ENCODE peak calls at places on chromosomes 6 and 20, in ten cellular contexts. P is MM.1S, J is endodermal cell, G is GM12878, B is pancreas, E is upper lobe of right lung, Y is PC-9, I is tibial artery, Q is thoracic aorta, Z is heart right ventricle. H is an unnamed sample.

GRCh38 chr6:138815221-138815620 is 19.3 kb downstream of the ECT2L start:
- DNase-seq in P (no peak), Z (no peak), E (no peak), Q (no peak), Y (no peak), J (no peak), I (no peak), G (no peak), B (no peak), H (no peak)

GRCh38 chr6:14074723-14075503 is 42.7 kb upstream of the CD83 start:
- DNase-seq in Q (no peak), G (no peak), B (no peak), Y (no peak), P (peak), Z (peak), J (no peak), I (no peak), E (no peak), H (no peak)

GRCh38 chr6:111747791-111748190 is 125.5 kb downstream of the FYN start:
- DNase-seq in J (no peak), G (no peak), I (no peak), Y (no peak), E (no peak), Q (no peak), B (no peak), P (no peak), Z (no peak), H (no peak)

GRCh38 chr6:90026216-90026615 is 131.9 kb downstream of the GJA10 start:
- DNase-seq in Y (no peak), Q (no peak), J (no peak), G (no peak), E (no peak), B (no peak), Z (no peak), I (no peak), P (no peak), H (no peak)

GRCh38 chr20:45695496-45695895 is 6.3 kb upstream of the WFDC13 start:
- DNase-seq in Q (no peak), Y (no peak), Z (no peak), E (no peak), I (no peak), P (no peak), J (no peak), G (no peak), B (no peak), H (no peak)

GRCh38 chr6:117574198-117574597 is 28.1 kb downstream of the GOPC start:
- DNase-seq in J (no peak), B (no peak), Q (no peak), G (no peak), I (no peak), Y (no peak), P (no peak), E (no peak), Z (no peak), H (no peak)

GRCh38 chr20:51542033-51542893 is at the start of gene NFATC2:
- DNase-seq in Q (no peak), E (peak), B (peak), Z (peak), I (no peak), J (peak), Y (peak), P (peak), G (no peak), H (no peak)

GRCh38 chr6:98927534-98927933 is 20.2 kb downstream of the FBXL4 start:
- DNase-seq in Q (no peak), G (no peak), Y (no peak), Z (peak), P (no peak), J (no peak), E (no peak), I (no peak), B (no peak), H (no peak)

GRCh38 chr6:32167154-32167760 is 2.9 kb downstream of the EGFL8 start:
- DNase-seq in E (no peak), J (no peak), Y (no peak), P (no peak), B (no peak), Z (no peak), I (no peak), Q (no peak), G (no peak), H (peak)

GRCh38 chr6:13048113-13048512 is 280.2 kb downstream of the TBC1D7 start:
- DNase-seq in J (no peak), I (no peak), Y (no peak), Q (no peak), Z (no peak), E (no peak), G (no peak), B (no peak), P (no peak), H (no peak)

GRCh38 chr20:53087034-53087777 is 115.0 kb downstream of the TSHZ2 start:
- DNase-seq in Q (no peak), G (no peak), J (no peak), B (peak), Y (no peak), I (peak), E (no peak), P (no peak), Z (no peak), H (no peak)

GRCh38 chr20:7702141-7702540 is 238.1 kb downstream of the HAO1 start:
- DNase-seq in I (no peak), Z (no peak), P (no peak), B (no peak), Q (no peak), E (no peak), J (no peak), Y (no peak), G (no peak), H (no peak)

GRCh38 chr20:37347891-37348642 is 2.1 kb downstream of the SRC start:
- DNase-seq in B (no peak), G (no peak), Z (no peak), Y (no peak), I (no peak), P (no peak), Q (no peak), E (peak), J (no peak), H (peak)

GRCh38 chr6:141968632-141969031 is 164.1 kb upstream of the GJE1 start:
- DNase-seq in G (no peak), B (no peak), I (no peak), J (no peak), E (no peak), Q (no peak), Y (no peak), Z (no peak), P (no peak), H (no peak)

GRCh38 chr6:75852721-75853120 is 103.7 kb downstream of the MYO6 start:
- DNase-seq in Y (no peak), P (peak), E (no peak), G (no peak), Z (no peak), I (no peak), Q (no peak), B (no peak), J (no peak), H (no peak)

GRCh38 chr20:23161244-23161875 is 75.2 kb upstream of the CD93 start:
- DNase-seq in Z (no peak), G (no peak), Y (no peak), J (peak), Q (no peak), E (no peak), I (no peak), B (no peak), P (no peak), H (peak)

GRCh38 chr6:143097224-143097795 is 36.6 kb downstream of the AIG1 start:
- DNase-seq in Z (no peak), J (no peak), E (no peak), I (no peak), G (no peak), Y (no peak), P (peak), Q (no peak), B (no peak), H (no peak)

GRCh38 chr20:23856226-23856625 is 23.3 kb downstream of the CST5 start:
- DNase-seq in Y (no peak), J (no peak), Z (no peak), I (no peak), G (no peak), E (no peak), P (no peak), Q (no peak), B (no peak), H (no peak)

GRCh38 chr6:47977314-47977713 is 133.7 kb downstream of the PTCHD4 start:
- DNase-seq in J (peak), Q (no peak), B (no peak), P (no peak), I (no peak), E (no peak), G (no peak), Y (no peak), Z (no peak), H (no peak)

GRCh38 chr6:44171899-44172546 is 13.4 kb downstream of the CAPN11 start:
- DNase-seq in J (peak), E (no peak), Z (no peak), B (no peak), I (no peak), Q (no peak), G (no peak), P (no peak), Y (no peak), H (no peak)

GRCh38 chr6:25068866-25069265 is 133.1 kb upstream of the RIPOR2 start:
- DNase-seq in Q (no peak), P (no peak), E (no peak), J (no peak), B (no peak), Z (no peak), Y (no peak), G (no peak), I (no peak), H (no peak)

GRCh38 chr6:18334251-18334650 is 52.9 kb upstream of the RNF144B start:
- DNase-seq in Y (no peak), I (no peak), E (no peak), P (no peak), J (no peak), G (no peak), Z (no peak), B (no peak), Q (no peak), H (no peak)

GRCh38 chr20:48709744-48710143 is 118.1 kb downstream of the PREX1 start:
- DNase-seq in E (no peak), B (no peak), Q (no peak), Z (no peak), I (no peak), J (no peak), P (no peak), G (no peak), Y (no peak), H (no peak)

GRCh38 chr6:168042426-168043192 is 36.4 kb downstream of the FRMD1 start:
- DNase-seq in J (no peak), P (no peak), Y (no peak), E (peak), I (no peak), Z (no peak), Q (no peak), B (no peak), G (no peak), H (no peak)

GRCh38 chr20:4283011-4283410 is 267.7 kb upstream of the RNF24 start:
- DNase-seq in J (no peak), Y (no peak), Z (no peak), E (no peak), Q (no peak), B (no peak), P (no peak), I (no peak), G (no peak), H (no peak)

GRCh38 chr6:155311076-155311475 is 3.2 kb downstream of the TFB1M start:
- DNase-seq in Z (no peak), P (no peak), B (no peak), I (no peak), G (no peak), Q (no peak), E (no peak), J (no peak), Y (no peak), H (no peak)

GRCh38 chr20:45110301-45110700 is 4.7 kb downstream of the WFDC5 start:
- DNase-seq in Z (no peak), Q (no peak), P (no peak), E (no peak), B (no peak), I (no peak), G (no peak), Y (no peak), J (no peak), H (no peak)

GRCh38 chr6:95230071-95230740 is 347.1 kb upstream of the MANEA start:
- DNase-seq in G (no peak), E (no peak), B (no peak), P (no peak), J (no peak), Y (no peak), I (no peak), Q (no peak), Z (no peak), H (no peak)

GRCh38 chr20:54350415-54350814 is 125.0 kb upstream of the DOK5 start:
- DNase-seq in Q (no peak), B (no peak), Z (no peak), G (no peak), P (no peak), Y (no peak), J (no peak), E (no peak), I (no peak), H (no peak)

GRCh38 chr6:142112451-142113061 is 20.2 kb upstream of the GJE1 start:
- DNase-seq in G (peak), B (peak), Z (peak), J (peak), Y (peak), I (peak), E (peak), P (peak), Q (no peak), H (no peak)

GRCh38 chr6:154508573-154509375 is 1.7 kb downstream of the CNKSR3 start:
- DNase-seq in P (no peak), B (no peak), Z (no peak), G (no peak), E (no peak), J (no peak), I (no peak), Y (peak), Q (no peak), H (no peak)

GRCh38 chr20:62837790-62838458 is 21.1 kb downstream of the COL9A3 start:
- DNase-seq in Z (no peak), B (no peak), Q (no peak), J (no peak), E (peak), G (no peak), P (no peak), Y (peak), I (no peak), H (peak)

GRCh38 chr6:38644951-38645350 is 5.2 kb upstream of the BTBD9 start:
- DNase-seq in B (no peak), Z (no peak), Y (no peak), J (no peak), E (no peak), P (peak), G (no peak), I (no peak), Q (no peak), H (no peak)

GRCh38 chr20:38806855-38807655 is 1.6 kb downstream of the PPP1R16B start:
- DNase-seq in Y (no peak), Q (no peak), P (peak), J (peak), Z (no peak), I (no peak), B (no peak), G (no peak), E (no peak), H (no peak)

GRCh38 chr6:31058128-31058894 is 48.0 kb downstream of the MUC22 start:
- DNase-seq in J (no peak), P (no peak), I (no peak), Q (no peak), G (no peak), E (no peak), B (no peak), Y (peak), Z (no peak), H (no peak)

GRCh38 chr20:57218489-57218888 is 48.0 kb downstream of the BMP7 start:
- DNase-seq in P (no peak), Q (no peak), I (no peak), Z (no peak), J (no peak), E (no peak), G (no peak), B (no peak), Y (no peak), H (no peak)

GRCh38 chr6:13201336-13201735 is 127.0 kb downstream of the TBC1D7 start:
- DNase-seq in Q (no peak), B (no peak), G (no peak), I (no peak), Y (no peak), P (no peak), E (no peak), Z (no peak), J (no peak), H (no peak)

GRCh38 chr6:80098392-80098791 is 8.1 kb upstream of the BCKDHB start:
- DNase-seq in Y (no peak), G (no peak), Z (no peak), P (no peak), I (no peak), Q (no peak), J (no peak), B (no peak), E (no peak), H (no peak)

GRCh38 chr6:117602899-117603588 is 733 bp upstream of the GOPC start:
- DNase-seq in P (no peak), Y (no peak), G (no peak), Q (no peak), E (no peak), J (no peak), Z (no peak), B (no peak), I (no peak), H (no peak)

GRCh38 chr6:57423468-57423867 is 106.0 kb downstream of the PRIM2 start:
- DNase-seq in Z (no peak), I (no peak), P (no peak), Y (no peak), G (no peak), B (no peak), E (no peak), Q (no peak), J (peak), H (no peak)
- H3K27ac ChIP-seq in Z (no peak), I (no peak), P (no peak), Y (no peak), G (no peak), B (no peak), E (no peak), Q (no peak), J (peak), H (no peak)

DNA sequence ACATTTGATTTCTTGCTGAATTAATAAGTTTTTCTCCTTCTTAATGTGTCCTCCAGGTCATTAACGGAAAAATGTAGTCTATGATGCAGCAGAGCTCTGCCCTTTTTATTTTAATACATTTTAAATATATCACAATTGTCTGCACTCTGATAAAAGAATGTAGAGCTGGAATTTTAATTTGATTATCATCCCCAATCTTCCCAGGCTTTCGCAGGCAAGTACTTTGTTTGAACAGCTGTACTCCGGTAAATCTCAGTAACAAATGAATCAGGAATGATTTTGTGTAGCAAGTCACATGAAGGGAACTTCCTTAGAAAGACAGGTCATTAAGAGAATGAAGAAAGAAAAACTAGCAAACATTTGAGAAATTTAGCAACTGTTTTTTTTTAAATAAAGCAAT is 147.2 kb downstream of the SOX4 start:
- DNase-seq in Z (no peak), J (no peak), Y (no peak), E (no peak), B (no peak), G (no peak), Q (no peak), I (no peak), P (no peak), H (no peak)
- H3K27ac ChIP-seq in Z (no peak), J (peak), Y (no peak), E (no peak), B (peak), G (no peak), Q (no peak), I (no peak), P (no peak), H (no peak)

DNA sequence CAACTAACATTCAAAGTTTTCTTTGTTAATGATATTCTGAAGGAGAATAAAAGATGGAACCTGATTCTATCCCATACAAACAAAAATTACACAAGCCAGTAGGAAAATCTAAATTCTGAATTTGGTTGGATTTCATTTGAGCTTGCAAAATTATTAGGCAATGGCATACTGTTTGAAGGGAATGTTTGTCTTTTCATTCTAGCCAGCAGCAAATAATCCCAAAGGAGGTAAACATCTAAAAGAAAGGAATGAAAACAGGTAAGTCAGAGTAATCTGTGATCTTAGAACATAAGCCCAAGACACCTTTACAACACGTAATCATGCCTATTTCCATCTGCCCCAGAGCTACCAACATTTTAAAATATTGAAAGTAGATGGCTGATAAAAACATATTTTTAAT is 482.1 kb upstream of the CITED2 start:
- DNase-seq in Z (no peak), B (no peak), J (no peak), G (no peak), Q (no peak), P (no peak), I (no peak), Y (no peak), E (no peak), H (no peak)
- H3K27ac ChIP-seq in Z (no peak), B (no peak), J (no peak), G (no peak), Q (no peak), P (no peak), I (no peak), Y (no peak), E (no peak), H (no peak)

GRCh38 chr20:50401047-50401586 is 109.1 kb upstream of the PTPN1 start:
- DNase-seq in G (no peak), P (no peak), Y (no peak), B (no peak), J (no peak), Q (no peak), I (no peak), E (no peak), Z (no peak), H (no peak)
- H3K27ac ChIP-seq in G (no peak), P (no peak), Y (no peak), B (no peak), J (no peak), Q (peak), I (peak), E (peak), Z (no peak), H (peak)

GRCh38 chr6:41642960-41643898 is 5.0 kb downstream of the MDFI start:
- DNase-seq in G (no peak), Z (no peak), P (no peak), Q (no peak), B (no peak), E (no peak), J (peak), I (no peak), Y (no peak), H (no peak)
- H3K27ac ChIP-seq in G (no peak), Z (no peak), P (no peak), Q (no peak), B (no peak), E (no peak), J (no peak), I (no peak), Y (no peak), H (no peak)

GRCh38 chr6:1786455-1787108 is 176.9 kb downstream of the FOXC1 start:
- DNase-seq in Y (no peak), Z (no peak), B (no peak), G (peak), I (no peak), E (no peak), P (no peak), Q (no peak), J (no peak), H (no peak)
- H3K27ac ChIP-seq in Y (no peak), Z (no peak), B (no peak), G (no peak), I (no peak), E (no peak), P (no peak), Q (no peak), J (no peak), H (no peak)

H was measured in coronary artery.